ENCODE peak calls at places on chromosomes 12 and 14, in five cellular contexts. One of them, this sample, is unnamed.

GRCh38 chr12:11653215-11653753 is 3.8 kb downstream of the ETV6 start:
- DNase-seq in cardiac fibroblast: peak; percentile 21
- DNase-seq in transverse colon: peak; percentile 17
- DNase-seq in HFF-Myc: no peak
- DNase-seq in cardiac muscle cell: peak; percentile 54
- DNase-seq in this sample: no peak

GRCh38 chr12:112096667-112097066 is 11.9 kb downstream of the NAA25 start:
- DNase-seq in cardiac muscle cell: peak; percentile 14
- DNase-seq in HFF-Myc: no peak
- DNase-seq in cardiac fibroblast: peak; percentile 84
- DNase-seq in transverse colon: no peak
- DNase-seq in this sample: no peak

GRCh38 chr14:105153331-105153731 is 15.2 kb downstream of the JAG2 start:
- DNase-seq in HFF-Myc: no peak
- DNase-seq in cardiac fibroblast: no peak
- DNase-seq in transverse colon: no peak
- DNase-seq in cardiac muscle cell: no peak
- DNase-seq in this sample: no peak

GRCh38 chr12:28966049-28966778 is 182.9 kb upstream of the FAR2 start:
- DNase-seq in cardiac muscle cell: peak; percentile 92
- DNase-seq in cardiac fibroblast: no peak
- DNase-seq in transverse colon: peak; percentile 10
- DNase-seq in HFF-Myc: no peak
- DNase-seq in this sample: peak; percentile 39

GRCh38 chr12:102462386-102462785 is 18.0 kb downstream of the IGF1 start:
- DNase-seq in transverse colon: no peak
- DNase-seq in HFF-Myc: no peak
- DNase-seq in cardiac muscle cell: no peak
- DNase-seq in cardiac fibroblast: no peak
- DNase-seq in this sample: no peak

GRCh38 chr12:62654558-62655241 is 188.1 kb downstream of the MON2 start:
- DNase-seq in cardiac fibroblast: no peak
- DNase-seq in cardiac muscle cell: no peak
- DNase-seq in HFF-Myc: no peak
- DNase-seq in transverse colon: no peak
- DNase-seq in this sample: no peak

GRCh38 chr14:89399594-89400068 is 17.4 kb downstream of the FOXN3 start:
- DNase-seq in cardiac fibroblast: peak; percentile 80
- DNase-seq in transverse colon: no peak
- DNase-seq in cardiac muscle cell: peak; percentile 92
- DNase-seq in HFF-Myc: peak; percentile 72
- DNase-seq in this sample: no peak

GRCh38 chr14:88310457-88310856 is 12.6 kb downstream of the KCNK10 start:
- DNase-seq in cardiac fibroblast: no peak
- DNase-seq in cardiac muscle cell: no peak
- DNase-seq in HFF-Myc: no peak
- DNase-seq in transverse colon: no peak
- DNase-seq in this sample: no peak

GRCh38 chr12:113241191-113242017 is 20.1 kb downstream of the TPCN1 start:
- DNase-seq in HFF-Myc: peak; percentile 85
- DNase-seq in cardiac fibroblast: peak; percentile 96
- DNase-seq in transverse colon: peak; percentile 74
- DNase-seq in cardiac muscle cell: peak; percentile 47
- DNase-seq in this sample: peak; percentile 87

GRCh38 chr14:74988993-74989392 is 13.7 kb upstream of the EIF2B2 start:
- DNase-seq in cardiac fibroblast: no peak
- DNase-seq in transverse colon: no peak
- DNase-seq in cardiac muscle cell: no peak
- DNase-seq in HFF-Myc: no peak
- DNase-seq in this sample: no peak

GRCh38 chr14:73491256-73491976 is 683 bp downstream of the RIOX1 start:
- DNase-seq in cardiac muscle cell: peak; percentile 72
- DNase-seq in HFF-Myc: no peak
- DNase-seq in transverse colon: peak; percentile 79
- DNase-seq in cardiac fibroblast: peak; percentile 60
- DNase-seq in this sample: peak; percentile 83

GRCh38 chr14:44961151-44961729 is 507 bp downstream of the KLHL28 start:
- DNase-seq in HFF-Myc: no peak
- DNase-seq in cardiac fibroblast: peak; percentile 65
- DNase-seq in transverse colon: peak; percentile 72
- DNase-seq in cardiac muscle cell: peak; percentile 78
- DNase-seq in this sample: peak; percentile 71
- H3K4me3 ChIP-seq in HFF-Myc: peak overlapping the region; percentile 80
- H3K4me3 ChIP-seq in cardiac fibroblast: peak overlapping the region; percentile 78
- H3K4me3 ChIP-seq in transverse colon: peak overlapping the region; percentile 65
- H3K4me3 ChIP-seq in cardiac muscle cell: peak overlapping the region; percentile 87
- H3K4me3 ChIP-seq in this sample: peak overlapping the region; percentile 69

GRCh38 chr12:54021432-54022013 is 6.7 kb upstream of the HOXC6 start:
- DNase-seq in HFF-Myc: no peak
- DNase-seq in transverse colon: no peak
- DNase-seq in cardiac muscle cell: no peak
- DNase-seq in cardiac fibroblast: no peak
- DNase-seq in this sample: no peak
- TF ChIP-seq CTCF in HFF-Myc: no peak
- TF ChIP-seq CTCF in transverse colon: no peak
- TF ChIP-seq CTCF in cardiac muscle cell: peak; percentile 12
- TF ChIP-seq CTCF in cardiac fibroblast: no peak
- TF ChIP-seq CTCF in this sample: no peak

DNA sequence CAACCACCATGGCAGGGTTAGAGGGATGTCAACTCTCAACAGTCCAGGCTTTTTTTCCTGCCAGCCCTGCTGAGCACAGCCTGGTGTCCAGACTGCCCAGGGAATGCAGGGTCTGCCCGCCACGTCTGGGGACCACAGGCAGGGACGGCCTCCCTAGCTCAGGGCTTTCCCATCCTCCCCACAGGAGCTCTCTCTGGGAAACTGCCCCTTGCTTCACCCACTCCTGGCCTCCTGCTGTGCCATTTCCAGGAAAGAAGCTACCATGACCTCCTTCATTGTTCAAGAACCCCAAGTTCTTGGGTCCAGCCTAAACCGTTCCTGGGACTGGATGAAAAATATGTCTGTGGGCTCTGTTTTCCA is 4.8 kb downstream of the SCNN1A start:
- DNase-seq in HFF-Myc: no peak
- DNase-seq in cardiac muscle cell: no peak
- DNase-seq in transverse colon: no peak
- DNase-seq in cardiac fibroblast: no peak
- DNase-seq in this sample: no peak
- H3K4me3 ChIP-seq in HFF-Myc: no peak overlapping the region
- H3K4me3 ChIP-seq in cardiac muscle cell: no peak overlapping the region
- H3K4me3 ChIP-seq in transverse colon: no peak overlapping the region
- H3K4me3 ChIP-seq in cardiac fibroblast: no peak overlapping the region
- H3K4me3 ChIP-seq in this sample: no peak overlapping the region

GRCh38 chr12:49389092-49389703 is 21.9 kb downstream of the SPATS2 start:
- DNase-seq in cardiac muscle cell: no peak
- DNase-seq in transverse colon: peak; percentile 21
- DNase-seq in cardiac fibroblast: no peak
- DNase-seq in HFF-Myc: no peak
- DNase-seq in this sample: peak; percentile 41
- TF ChIP-seq CTCF in cardiac muscle cell: no peak
- TF ChIP-seq CTCF in transverse colon: no peak
- TF ChIP-seq CTCF in cardiac fibroblast: no peak
- TF ChIP-seq CTCF in HFF-Myc: no peak
- TF ChIP-seq CTCF in this sample: no peak

GRCh38 chr12:107091381-107091780 is 2.0 kb downstream of the CRY1 start:
- DNase-seq in transverse colon: no peak
- DNase-seq in cardiac fibroblast: peak; percentile 82
- DNase-seq in HFF-Myc: no peak
- DNase-seq in cardiac muscle cell: peak; percentile 86
- DNase-seq in this sample: no peak
- H3K4me3 ChIP-seq in transverse colon: no peak overlapping the region
- H3K4me3 ChIP-seq in cardiac fibroblast: peak overlapping the region; percentile 31
- H3K4me3 ChIP-seq in HFF-Myc: peak overlapping the region; percentile 90
- H3K4me3 ChIP-seq in cardiac muscle cell: peak overlapping the region; percentile 84
- H3K4me3 ChIP-seq in this sample: no peak overlapping the region

GRCh38 chr12:50058743-50059312 is 1.4 kb downstream of the ASIC1 start:
- DNase-seq in HFF-Myc: no peak
- DNase-seq in cardiac muscle cell: no peak
- DNase-seq in cardiac fibroblast: no peak
- DNase-seq in transverse colon: no peak
- DNase-seq in this sample: no peak
- TF ChIP-seq CTCF in HFF-Myc: no peak
- TF ChIP-seq CTCF in cardiac muscle cell: no peak
- TF ChIP-seq CTCF in cardiac fibroblast: no peak
- TF ChIP-seq CTCF in transverse colon: no peak
- TF ChIP-seq CTCF in this sample: no peak

GRCh38 chr14:102511538-102511937 is 2.0 kb upstream of the ANKRD9 start:
- DNase-seq in transverse colon: peak; percentile 79
- DNase-seq in HFF-Myc: no peak
- DNase-seq in cardiac muscle cell: no peak
- DNase-seq in cardiac fibroblast: no peak
- DNase-seq in this sample: peak; percentile 77

GRCh38 chr14:102512713-102513373 is 3.3 kb upstream of the ANKRD9 start:
- DNase-seq in HFF-Myc: no peak
- DNase-seq in transverse colon: no peak
- DNase-seq in cardiac fibroblast: no peak
- DNase-seq in cardiac muscle cell: no peak
- DNase-seq in this sample: no peak

GRCh38 chr14:102508774-102509743 is 517 bp downstream of the ANKRD9 start:
- DNase-seq in cardiac muscle cell: peak; percentile 45
- DNase-seq in cardiac fibroblast: peak; percentile 45
- DNase-seq in transverse colon: peak; percentile 80
- DNase-seq in HFF-Myc: no peak
- DNase-seq in this sample: peak; percentile 83

GRCh38 chr14:102509744-102510615 is at the start of gene ANKRD9:
- DNase-seq in cardiac fibroblast: peak; percentile 93
- DNase-seq in cardiac muscle cell: peak; percentile 96
- DNase-seq in HFF-Myc: no peak
- DNase-seq in transverse colon: peak; percentile 97
- DNase-seq in this sample: peak; percentile 97

GRCh38 chr14:102510616-102511520 is 1.3 kb upstream of the ANKRD9 start:
- DNase-seq in cardiac muscle cell: peak; percentile 29
- DNase-seq in transverse colon: peak; percentile 92
- DNase-seq in cardiac fibroblast: no peak
- DNase-seq in HFF-Myc: no peak
- DNase-seq in this sample: peak; percentile 91
- H3K4me3 ChIP-seq in cardiac muscle cell: peak overlapping the region; percentile 59
- H3K4me3 ChIP-seq in transverse colon: peak overlapping the region; percentile 47
- H3K4me3 ChIP-seq in cardiac fibroblast: no peak overlapping the region
- H3K4me3 ChIP-seq in HFF-Myc: no peak overlapping the region
- H3K4me3 ChIP-seq in this sample: no peak overlapping the region

GRCh38 chr14:34023824-34024767 is 73.2 kb upstream of the EGLN3 start:
- DNase-seq in transverse colon: peak; percentile 30
- DNase-seq in cardiac fibroblast: no peak
- DNase-seq in cardiac muscle cell: no peak
- DNase-seq in HFF-Myc: no peak
- DNase-seq in this sample: peak; percentile 39
- TF ChIP-seq CTCF in transverse colon: no peak
- TF ChIP-seq CTCF in cardiac fibroblast: no peak
- TF ChIP-seq CTCF in cardiac muscle cell: no peak
- TF ChIP-seq CTCF in HFF-Myc: no peak
- TF ChIP-seq CTCF in this sample: no peak

DNA sequence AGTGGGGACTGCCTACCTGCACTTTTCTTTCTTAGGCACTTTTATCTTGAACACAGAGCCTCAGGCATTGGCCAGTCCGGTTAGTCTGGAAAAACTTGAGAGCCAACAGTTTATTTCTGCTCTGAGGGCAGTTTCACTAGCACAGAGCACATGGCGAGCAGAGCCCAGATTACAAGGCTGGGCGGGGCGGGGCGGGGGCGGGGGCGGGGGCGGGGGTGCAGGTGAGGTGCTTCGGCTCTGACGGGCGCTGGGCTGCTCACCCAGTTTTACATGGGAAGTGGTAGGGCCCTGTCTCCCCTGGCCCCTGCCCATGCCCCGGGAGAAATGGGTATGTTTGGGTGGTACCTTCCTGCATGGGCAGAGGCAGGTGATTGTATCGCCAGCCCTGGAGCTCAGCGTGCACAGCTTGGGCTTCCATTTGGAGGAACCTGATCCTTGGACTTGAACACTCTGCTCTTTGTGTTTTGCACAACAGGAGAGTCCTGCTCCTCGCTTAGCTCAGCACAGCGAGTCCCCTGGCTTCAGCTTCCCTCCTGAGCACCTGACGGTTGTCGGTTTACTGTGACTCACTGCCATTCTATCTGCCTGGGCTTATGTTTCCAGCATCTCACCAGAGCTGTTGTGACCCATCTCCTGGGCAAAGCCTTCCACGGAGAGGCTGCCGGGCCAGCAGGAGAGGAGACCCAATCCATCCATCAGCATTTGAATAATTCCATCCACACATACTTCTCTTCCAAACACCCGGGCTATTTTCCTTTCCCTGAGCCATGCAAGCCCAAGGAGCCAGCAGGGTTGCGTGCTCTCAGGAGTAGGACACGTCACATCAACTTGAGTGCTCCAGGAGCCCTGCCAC is 108.5 kb downstream of the ARF6 start:
- DNase-seq in HFF-Myc: peak; percentile 69
- DNase-seq in cardiac fibroblast: peak; percentile 86
- DNase-seq in cardiac muscle cell: peak; percentile 76
- DNase-seq in transverse colon: peak; percentile 78
- DNase-seq in this sample: peak; percentile 83
- H3K4me3 ChIP-seq in HFF-Myc: peak overlapping the region; percentile 29
- H3K4me3 ChIP-seq in cardiac fibroblast: no peak overlapping the region
- H3K4me3 ChIP-seq in cardiac muscle cell: no peak overlapping the region
- H3K4me3 ChIP-seq in transverse colon: no peak overlapping the region
- H3K4me3 ChIP-seq in this sample: no peak overlapping the region